ENCODE peak calls at places on chromosomes 3 and 15, in ten cellular contexts. A is cardiac septum, W is left ventricle myocardium inferior, C is hypothalamus, P is fibroblast of pulmonary artery, M is endothelial cell, V is NCI-H1105, T is cardiac fibroblast, B is type B pancreatic cell, X is choroid plexus epithelial cell. S is an unnamed sample.

GRCh38 chr3:77513541-77513940 is 473.6 kb downstream of the ROBO2 start:
- DNase-seq in A (no peak), W (no peak), C (no peak), P (no peak), M (no peak), V (no peak), T (no peak), B (no peak), X (no peak), S (no peak)

GRCh38 chr3:73094951-73095350 is 33.5 kb downstream of the EBLN2 start:
- DNase-seq in A (no peak), W (peak; percentile 37), C (no peak), P (no peak), M (no peak), V (no peak), T (no peak), B (no peak), X (no peak), S (no peak)

GRCh38 chr15:80530737-80531365 is 126.7 kb downstream of the ARNT2 start:
- DNase-seq in A (no peak), W (no peak), C (no peak), P (peak; percentile 59), M (no peak), V (no peak), T (peak; percentile 61), B (no peak), X (peak; percentile 63), S (no peak)

GRCh38 chr3:13710251-13710650 is 161.3 kb downstream of the FBLN2 start:
- DNase-seq in A (peak; percentile 62), W (no peak), C (no peak), P (no peak), M (peak; percentile 1), V (no peak), T (no peak), B (peak; percentile 34), X (no peak), S (no peak)

GRCh38 chr3:74267583-74268184 is 346.8 kb downstream of the CNTN3 start:
- DNase-seq in A (no peak), W (no peak), C (no peak), P (peak; percentile 72), M (peak; percentile 40), V (no peak), T (peak; percentile 80), B (no peak), X (peak; percentile 87), S (peak; percentile 24)

GRCh38 chr15:96385195-96385594 is 54.7 kb downstream of the NR2F2 start:
- DNase-seq in A (no peak), W (no peak), C (no peak), P (no peak), M (no peak), V (no peak), T (no peak), B (no peak), X (no peak), S (no peak)

GRCh38 chr3:140019946-140020345 is 85.0 kb downstream of the CLSTN2 start:
- DNase-seq in A (no peak), W (no peak), C (no peak), P (no peak), M (no peak), V (no peak), T (no peak), B (no peak), X (no peak), S (no peak)

GRCh38 chr3:189132125-189132744 is 39.5 kb upstream of the TPRG1 start:
- DNase-seq in A (no peak), W (peak; percentile 29), C (no peak), P (peak; percentile 85), M (no peak), V (no peak), T (peak; percentile 88), B (no peak), X (peak; percentile 93), S (no peak)

GRCh38 chr15:39594056-39594763 is 13.3 kb downstream of the THBS1 start:
- DNase-seq in A (no peak), W (no peak), C (no peak), P (peak; percentile 56), M (no peak), V (no peak), T (peak; percentile 25), B (no peak), X (no peak), S (no peak)

GRCh38 chr3:16618721-16619120 is 13.5 kb upstream of the DAZL start:
- DNase-seq in A (no peak), W (no peak), C (no peak), P (peak; percentile 66), M (no peak), V (no peak), T (peak; percentile 59), B (no peak), X (peak; percentile 48), S (no peak)

GRCh38 chr3:170815340-170815739 is 54.7 kb downstream of the RPL22L1 start:
- DNase-seq in A (no peak), W (no peak), C (no peak), P (no peak), M (no peak), V (peak; percentile 80), T (no peak), B (no peak), X (peak; percentile 62), S (no peak)

GRCh38 chr3:23272820-23273219 is 69.7 kb downstream of the UBE2E2 start:
- DNase-seq in A (no peak), W (no peak), C (no peak), P (no peak), M (no peak), V (no peak), T (no peak), B (no peak), X (no peak), S (no peak)

GRCh38 chr3:40137586-40138295 is 171.8 kb upstream of the EIF1B start:
- DNase-seq in A (no peak), W (no peak), C (no peak), P (peak; percentile 14), M (no peak), V (no peak), T (peak; percentile 56), B (no peak), X (no peak), S (no peak)

GRCh38 chr15:82554351-82554750 is 14.1 kb upstream of the RPS17 start:
- DNase-seq in A (no peak), W (no peak), C (no peak), P (no peak), M (no peak), V (no peak), T (peak; percentile 50), B (no peak), X (no peak), S (no peak)

GRCh38 chr3:30625541-30626438 is 19.4 kb downstream of the TGFBR2 start:
- DNase-seq in A (no peak), W (no peak), C (no peak), P (peak; percentile 73), M (no peak), V (no peak), T (peak; percentile 92), B (no peak), X (peak; percentile 92), S (no peak)

GRCh38 chr3:116966649-116967048 is 257.1 kb downstream of the TUSC7 start:
- DNase-seq in A (no peak), W (no peak), C (no peak), P (no peak), M (no peak), V (no peak), T (no peak), B (no peak), X (no peak), S (no peak)

GRCh38 chr15:89128320-89129122 is 40.3 kb downstream of the ABHD2 start:
- DNase-seq in A (no peak), W (no peak), C (no peak), P (no peak), M (no peak), V (no peak), T (no peak), B (no peak), X (no peak), S (no peak)

GRCh38 chr15:72113347-72114031 is 4.5 kb downstream of the MYO9A start:
- DNase-seq in A (no peak), W (no peak), C (no peak), P (no peak), M (no peak), V (no peak), T (peak; percentile 6), B (no peak), X (no peak), S (no peak)

GRCh38 chr3:82390868-82391267 is 629.4 kb upstream of the GBE1 start:
- DNase-seq in A (no peak), W (no peak), C (no peak), P (no peak), M (no peak), V (no peak), T (no peak), B (no peak), X (no peak), S (no peak)

S was measured in putamen.